ENCODE peak calls at places on chromosome 11, in six cellular contexts. H is stimulated activated CD4-positive, alpha-beta T cell treated with anti-CD3 and anti-CD28 coated beads, Interleukin-15, amount 100 ng/mL, for 1 hour; Q is dorsolateral prefrontal cortex; R is NCI-H2171; I is hippocampal formation; U is right lobe of liver. B is an unnamed sample.

GRCh38 chr11:18312012-18312411 is 9.9 kb downstream of the HPS5 start:
- DNase-seq in H (no peak), Q (no peak), R (no peak), I (no peak), U (no peak), B (no peak)

GRCh38 chr11:2586793-2587131 is 113.0 kb downstream of the KCNQ1OT1 start:
- DNase-seq in H (no peak), Q (peak; percentile 5), R (no peak), I (no peak), U (no peak), B (no peak)

GRCh38 chr11:12276831-12277475 is 100.4 kb upstream of the PARVA start:
- DNase-seq in H (no peak), Q (no peak), R (no peak), I (no peak), U (peak; percentile 10), B (no peak)

GRCh38 chr11:131987703-131988102 is 617.3 kb downstream of the NTM start:
- DNase-seq in H (no peak), Q (no peak), R (no peak), I (no peak), U (no peak), B (no peak)

GRCh38 chr11:83574516-83574915 is 288.3 kb upstream of the CCDC90B start:
- DNase-seq in H (no peak), Q (no peak), R (no peak), I (no peak), U (no peak), B (no peak)

GRCh38 chr11:110467556-110467955 is 37.8 kb downstream of the FDX1 start:
- DNase-seq in H (no peak), Q (no peak), R (no peak), I (no peak), U (no peak), B (no peak)

GRCh38 chr11:95230054-95231034 is 658 bp downstream of the SESN3 start:
- DNase-seq in H (peak; percentile 4), Q (no peak), R (peak; percentile 17), I (peak; percentile 59), U (no peak), B (no peak)

GRCh38 chr11:66218846-66219620 is 49.4 kb upstream of the RAB1B start:
- DNase-seq in H (no peak), Q (no peak), R (no peak), I (no peak), U (peak; percentile 34), B (peak; percentile 4)

GRCh38 chr11:284081-285020 is 4.6 kb upstream of the PGGHG start:
- DNase-seq in H (no peak), Q (peak; percentile 16), R (no peak), I (no peak), U (no peak), B (no peak)

GRCh38 chr11:34004226-34004625 is 47.3 kb upstream of the CAPRIN1 start:
- DNase-seq in H (no peak), Q (no peak), R (no peak), I (no peak), U (no peak), B (no peak)

B was measured in head of caudate nucleus.